ENCODE peak calls at places on chromosomes 3 and 15, in four cellular contexts. X is mammary epithelial cell, V is HCT116, Y is hepatocyte. C is an unnamed sample.

GRCh38 chr3:9231488-9231887 is 18.0 kb downstream of the SRGAP3 start:
- DNase-seq in X (no peak), V (no peak), Y (no peak), C (no peak)

GRCh38 chr15:80891006-80891405 is 98.6 kb downstream of the MESD start:
- DNase-seq in X (no peak), V (no peak), Y (no peak), C (no peak)

GRCh38 chr3:129888739-129889138 is 4.8 kb downstream of the TMCC1 start:
- DNase-seq in X (peak; percentile 88), V (peak; percentile 44), Y (no peak), C (no peak)

GRCh38 chr3:46692566-46692983 is 904 bp downstream of the ALS2CL start:
- DNase-seq in X (peak; percentile 96), V (peak; percentile 73), Y (peak; percentile 90), C (no peak)

GRCh38 chr3:120678984-120679383 is 3.1 kb downstream of the HGD start:
- DNase-seq in X (no peak), V (no peak), Y (no peak), C (no peak)

GRCh38 chr3:46849686-46850467 is 13.4 kb downstream of the MYL3 start:
- DNase-seq in X (no peak), V (no peak), Y (no peak), C (no peak)

GRCh38 chr3:10351013-10351735 is 30.3 kb upstream of the SEC13 start:
- DNase-seq in X (no peak), V (no peak), Y (no peak), C (no peak)

GRCh38 chr3:171654809-171655208 is 155.5 kb downstream of the PLD1 start:
- DNase-seq in X (peak; percentile 78), V (no peak), Y (peak; percentile 12), C (no peak)

GRCh38 chr3:155991847-155992246 is 121.4 kb downstream of the GMPS start:
- DNase-seq in X (no peak), V (no peak), Y (no peak), C (no peak)

GRCh38 chr3:59773970-59774369 is 724.1 kb upstream of the CFAP20DC start:
- DNase-seq in X (no peak), V (no peak), Y (no peak), C (no peak)

GRCh38 chr15:75542386-75542797 is 36.7 kb downstream of the PTPN9 start:
- DNase-seq in X (no peak), V (no peak), Y (no peak), C (no peak)

GRCh38 chr3:157042226-157042625 is 117.7 kb downstream of the CCNL1 start:
- DNase-seq in X (no peak), V (no peak), Y (no peak), C (no peak)

GRCh38 chr15:60720493-60721231 is 241.7 kb upstream of the ICE2 start:
- DNase-seq in X (no peak), V (no peak), Y (no peak), C (no peak)

GRCh38 chr15:51623386-51623938 is 891 bp upstream of the DMXL2 start:
- DNase-seq in X (no peak), V (no peak), Y (peak; percentile 16), C (no peak)

GRCh38 chr3:64977308-64978100 is 289.7 kb upstream of the ADAMTS9 start:
- DNase-seq in X (peak; percentile 99), V (no peak), Y (peak; percentile 13), C (no peak)

GRCh38 chr15:97030251-97030650 is 699.8 kb downstream of the NR2F2 start:
- DNase-seq in X (no peak), V (no peak), Y (no peak), C (no peak)

GRCh38 chr3:354433-354832 is 157.9 kb downstream of the CHL1 start:
- DNase-seq in X (peak; percentile 31), V (peak; percentile 19), Y (peak; percentile 63), C (peak; percentile 40)

GRCh38 chr3:18428036-18428435 is 2.9 kb upstream of the SATB1 start:
- DNase-seq in X (no peak), V (no peak), Y (no peak), C (no peak)

GRCh38 chr3:16741103-16741758 is 136.0 kb upstream of the DAZL start:
- DNase-seq in X (peak; percentile 81), V (no peak), Y (no peak), C (no peak)

GRCh38 chr3:125437631-125438435 is 62.7 kb upstream of the ZNF148 start:
- DNase-seq in X (peak; percentile 13), V (peak; percentile 29), Y (peak; percentile 64), C (peak; percentile 59)

GRCh38 chr3:169453256-169454059 is 210.1 kb downstream of the MECOM start:
- DNase-seq in X (no peak), V (no peak), Y (no peak), C (no peak)

GRCh38 chr15:47366884-47367283 is 350.4 kb upstream of the SEMA6D start:
- DNase-seq in X (no peak), V (no peak), Y (no peak), C (no peak)

GRCh38 chr3:50269977-50270413 is 1.0 kb downstream of the SEMA3B start:
- DNase-seq in X (peak; percentile 59), V (no peak), Y (peak; percentile 51), C (no peak)

GRCh38 chr3:79618883-79619282 is 148.9 kb downstream of the ROBO1 start:
- DNase-seq in X (peak; percentile 53), V (no peak), Y (no peak), C (no peak)

GRCh38 chr3:142940000-142940399 is 23.5 kb downstream of the PAQR9 start:
- DNase-seq in X (no peak), V (no peak), Y (no peak), C (no peak)

GRCh38 chr3:156406393-156406792 is 148.5 kb downstream of the SSR3 start:
- DNase-seq in X (no peak), V (no peak), Y (no peak), C (no peak)

GRCh38 chr3:17928502-17929145 is 186.2 kb upstream of the TBC1D5 start:
- DNase-seq in X (no peak), V (no peak), Y (no peak), C (no peak)

GRCh38 chr15:61382927-61383326 is 153.8 kb upstream of the RORA start:
- DNase-seq in X (no peak), V (no peak), Y (no peak), C (no peak)

GRCh38 chr3:54830658-54831057 is 97.2 kb downstream of the LRTM1 start:
- DNase-seq in X (no peak), V (peak; percentile 16), Y (peak; percentile 24), C (peak; percentile 27)

GRCh38 chr3:30156586-30157498 is 449.6 kb upstream of the TGFBR2 start:
- DNase-seq in X (peak; percentile 11), V (no peak), Y (no peak), C (no peak)

GRCh38 chr3:89851974-89852621 is 744.7 kb downstream of the EPHA3 start:
- DNase-seq in X (no peak), V (no peak), Y (peak; percentile 83), C (peak; percentile 11)

GRCh38 chr3:111578867-111579266 is 16.3 kb downstream of the ZBED2 start:
- DNase-seq in X (no peak), V (no peak), Y (no peak), C (no peak)

DNA sequence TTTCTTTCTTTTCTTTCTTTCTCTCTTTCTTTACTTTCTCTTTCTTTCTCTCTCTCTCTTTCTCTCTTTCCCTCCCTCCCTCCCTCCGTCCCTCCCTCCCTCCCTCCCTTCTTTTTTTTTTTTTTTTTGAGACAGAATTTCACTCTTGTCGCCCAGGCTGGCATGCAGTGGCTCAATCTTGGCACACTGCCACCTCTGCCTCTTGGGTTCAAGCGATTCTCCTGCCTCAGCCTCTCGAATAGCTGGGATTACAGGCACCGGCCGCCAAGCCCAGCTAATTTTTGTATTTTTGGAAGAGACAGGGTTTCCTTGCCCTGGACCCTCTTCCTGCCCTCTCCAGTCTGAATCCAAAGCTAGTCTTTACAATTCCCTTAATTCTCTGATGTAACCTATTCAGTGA is 102.9 kb downstream of the TP63 start:
- DNase-seq in X (no peak), V (no peak), Y (no peak), C (no peak)
- TF ChIP-seq EZH2 in X (no peak), V (no peak), Y (no peak), C (no peak)

DNA sequence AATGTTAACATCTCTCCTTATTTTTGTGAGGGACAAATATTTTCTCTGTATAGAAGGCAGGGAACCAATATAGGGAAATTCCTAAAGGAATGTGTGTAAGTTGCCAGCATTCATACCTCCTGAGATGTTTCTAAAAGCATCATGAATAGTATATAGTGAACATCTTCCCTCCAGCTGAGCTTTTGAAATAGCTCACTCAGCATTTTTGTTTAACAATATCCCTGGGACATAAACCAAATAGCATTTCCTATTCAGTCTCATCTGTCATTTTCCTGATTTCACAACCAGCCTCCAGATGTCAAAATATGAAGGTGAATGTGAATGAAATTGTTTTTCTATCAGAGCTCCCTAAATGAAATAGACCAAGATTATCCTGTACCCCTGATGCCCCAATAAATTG is 137.2 kb downstream of the PPM1L start:
- DNase-seq in X (no peak), V (no peak), Y (no peak), C (no peak)
- H3K4me2 ChIP-seq in X (no peak overlapping the region), V (no peak overlapping the region), Y (no peak overlapping the region), C (no peak overlapping the region)

DNA sequence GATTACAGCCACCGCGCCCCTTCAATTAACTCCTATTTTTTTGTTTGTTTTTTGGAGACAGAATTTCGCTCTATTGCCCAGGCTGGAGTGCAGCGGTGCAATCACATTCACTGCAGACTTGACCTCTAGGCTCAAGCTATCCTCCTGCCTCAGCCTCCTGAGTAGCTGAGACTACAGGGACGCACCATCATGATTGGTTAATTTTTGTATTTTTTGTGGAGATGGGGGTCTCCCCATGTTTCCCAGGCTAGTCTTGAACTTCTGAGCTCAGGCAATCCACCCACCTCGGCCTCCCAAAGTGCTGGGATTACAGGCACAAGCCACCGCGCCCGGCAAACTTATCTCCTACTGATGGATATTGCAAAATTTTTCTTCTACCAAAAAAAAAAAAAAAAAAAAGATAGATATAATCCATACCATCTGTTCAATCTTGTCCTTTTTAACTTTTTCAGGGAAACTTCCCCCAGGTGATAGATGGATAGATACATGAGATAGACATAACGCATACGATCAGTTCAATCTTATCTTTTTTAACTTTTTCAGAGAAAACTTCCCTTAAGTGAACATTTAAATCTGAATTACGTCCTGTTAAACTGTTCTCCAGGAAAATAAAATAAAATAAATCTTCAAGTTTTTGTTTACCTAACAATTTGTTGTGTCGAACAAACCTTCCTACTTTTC is 693 bp upstream of the RPSA start:
- DNase-seq in X (no peak), V (no peak), Y (no peak), C (no peak)
- H3K4me3 ChIP-seq in X (peak overlapping the region; percentile 34), V (peak overlapping the region; percentile 98), Y (peak overlapping the region; percentile 30), C (peak overlapping the region; percentile 99)

DNA sequence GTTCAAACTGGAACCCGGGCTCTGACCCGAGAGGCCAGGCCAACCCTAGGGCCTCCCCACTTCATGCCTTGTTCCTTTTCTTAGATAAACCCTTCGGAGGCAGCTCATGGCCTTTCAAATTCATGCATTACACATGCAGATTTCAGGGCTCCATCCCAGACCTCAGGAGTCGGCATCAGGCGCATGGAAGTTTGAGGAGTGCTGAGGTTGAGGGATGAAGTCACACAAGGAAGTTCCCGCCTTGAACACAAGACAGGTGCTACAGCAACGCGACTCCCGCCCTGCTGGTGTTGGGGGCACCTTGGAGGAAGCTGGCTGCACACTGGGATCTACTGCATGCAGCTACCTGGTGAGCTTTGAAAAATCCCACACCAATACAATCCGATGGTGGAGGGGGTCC is 245.2 kb upstream of the LYSMD4 start:
- DNase-seq in X (no peak), V (no peak), Y (no peak), C (no peak)
- TF ChIP-seq EZH2 in X (no peak), V (no peak), Y (no peak), C (no peak)

C was measured in DND-41.